ENCODE peak calls at places on chromosome 21, in five cellular contexts. H is kidney, Z is iPS DF 6.9, Y is H9, C is colonic mucosa. A is an unnamed sample. For H3K9me3, the result is how much of the 10 kb centered on the place peaks cover.

GRCh38 chr21:25776440-25776839 is 41.7 kb downstream of the GABPA start:
- DNase-seq in H (no peak), Z (no peak), Y (no peak), C (no peak), A (no peak)

GRCh38 chr21:46393941-46394818 is 64.5 kb upstream of the DIP2A start:
- DNase-seq in H (no peak), Z (no peak), Y (no peak), C (no peak), A (no peak)

GRCh38 chr21:29870814-29871213 is 69.0 kb downstream of the GRIK1 start:
- DNase-seq in H (no peak), Z (peak), Y (peak), C (no peak), A (no peak)

GRCh38 chr21:46181436-46181835 is 2.8 kb downstream of the SPATC1L start:
- DNase-seq in H (peak), Z (no peak), Y (peak), C (no peak), A (peak)

GRCh38 chr21:31343680-31344480 is at the start of gene TIAM1:
- DNase-seq in H (no peak), Z (peak), Y (peak), C (peak), A (peak)

GRCh38 chr21:43771698-43772367 is 4.3 kb downstream of the CSTB start:
- DNase-seq in H (no peak), Z (no peak), Y (no peak), C (no peak), A (no peak)

GRCh38 chr21:45332981-45333582 is 45.4 kb upstream of the POFUT2 start:
- DNase-seq in H (peak), Z (no peak), Y (peak), C (no peak), A (no peak)

GRCh38 chr21:44370771-44371410 is 17.5 kb downstream of the TRPM2 start:
- DNase-seq in H (peak), Z (no peak), Y (no peak), C (no peak), A (no peak)

GRCh38 chr21:24118738-24119470 is 1488.4 kb downstream of the MRPL39 start:
- DNase-seq in H (no peak), Z (no peak), Y (no peak), C (no peak), A (no peak)

GRCh38 chr21:46049890-46050650 is 47.8 kb upstream of the COL6A2 start:
- DNase-seq in H (peak), Z (no peak), Y (no peak), C (no peak), A (peak)

GRCh38 chr21:14916676-14917141 is 148.1 kb downstream of the NRIP1 start:
- DNase-seq in H (no peak), Z (peak), Y (no peak), C (no peak), A (no peak)

GRCh38 chr21:36210779-36211659 is 54.4 kb downstream of the DOP1B start:
- DNase-seq in H (peak), Z (no peak), Y (no peak), C (no peak), A (no peak)

GRCh38 chr21:44510508-44511218 is 29.3 kb downstream of the KRTAP10-1 start:
- DNase-seq in H (peak), Z (peak), Y (peak), C (peak), A (no peak)

GRCh38 chr21:44555200-44555875 is 3.3 kb downstream of the KRTAP10-3 start:
- DNase-seq in H (no peak), Z (no peak), Y (no peak), C (no peak), A (peak)

GRCh38 chr21:27802816-27803475 is 836.1 kb upstream of the ADAMTS5 start:
- DNase-seq in H (no peak), Z (peak), Y (peak), C (peak), A (no peak)

GRCh38 chr21:43278359-43278758 is 109.6 kb downstream of the CRYAA start:
- DNase-seq in H (peak), Z (no peak), Y (no peak), C (no peak), A (no peak)

GRCh38 chr21:43851593-43851992 is 13.4 kb upstream of the AGPAT3 start:
- DNase-seq in H (no peak), Z (no peak), Y (no peak), C (no peak), A (no peak)

GRCh38 chr21:16767201-16767600 is 745.6 kb upstream of the CXADR start:
- DNase-seq in H (no peak), Z (no peak), Y (no peak), C (no peak), A (no peak)

GRCh38 chr21:45534591-45535331 is 7.5 kb downstream of the SLC19A1 start:
- DNase-seq in H (peak), Z (no peak), Y (no peak), C (peak), A (no peak)

GRCh38 chr21:33480481-33481103 is 818 bp upstream of the TMEM50B start:
- DNase-seq in H (no peak), Z (no peak), Y (no peak), C (no peak), A (no peak)

GRCh38 chr21:29022141-29022540 is 2.3 kb upstream of the USP16 start:
- DNase-seq in H (no peak), Z (no peak), Y (no peak), C (no peak), A (no peak)

GRCh38 chr21:36773995-36774394 is 75.1 kb downstream of the SIM2 start:
- DNase-seq in H (no peak), Z (no peak), Y (no peak), C (no peak), A (no peak)

GRCh38 chr21:44298301-44298700 is 1.6 kb upstream of the PFKL start:
- DNase-seq in H (no peak), Z (no peak), Y (no peak), C (no peak), A (no peak)

GRCh38 chr21:16302851-16303282 is 573.1 kb downstream of the USP25 start:
- DNase-seq in H (peak), Z (no peak), Y (no peak), C (no peak), A (peak)

GRCh38 chr21:43847301-43847700 is 17.7 kb upstream of the AGPAT3 start:
- DNase-seq in H (no peak), Z (no peak), Y (no peak), C (no peak), A (no peak)

GRCh38 chr21:45699251-45699942 is 55.9 kb downstream of the PCBP3 start:
- DNase-seq in H (no peak), Z (no peak), Y (no peak), C (no peak), A (no peak)

GRCh38 chr21:25582888-25583287 is 24.4 kb downstream of the MRPL39 start:
- DNase-seq in H (no peak), Z (no peak), Y (no peak), C (no peak), A (no peak)

GRCh38 chr21:45351061-45351460 is 53.9 kb upstream of the COL18A1 start:
- DNase-seq in H (peak), Z (no peak), Y (no peak), C (no peak), A (no peak)

GRCh38 chr21:17513214-17514123 is 626 bp downstream of the CXADR start:
- DNase-seq in H (peak), Z (no peak), Y (peak), C (peak), A (no peak)

GRCh38 chr21:36783612-36784383 is 84.9 kb downstream of the SIM2 start:
- DNase-seq in H (no peak), Z (no peak), Y (no peak), C (no peak), A (no peak)

GRCh38 chr21:45074818-45075605 is 632 bp downstream of the ADARB1 start:
- DNase-seq in H (peak), Z (no peak), Y (peak), C (no peak), A (no peak)

GRCh38 chr21:14523234-14523633 is 22.9 kb downstream of the SAMSN1 start:
- DNase-seq in H (no peak), Z (no peak), Y (no peak), C (no peak), A (no peak)

GRCh38 chr21:23853796-23854379 is 1753.4 kb downstream of the MRPL39 start:
- DNase-seq in H (no peak), Z (no peak), Y (no peak), C (no peak), A (no peak)

GRCh38 chr21:28538987-28539622 is 453.6 kb downstream of the LTN1 start:
- DNase-seq in H (no peak), Z (no peak), Y (no peak), C (no peak), A (no peak)

GRCh38 chr21:17813353-17813752 is 5.8 kb downstream of the C21orf91 start:
- DNase-seq in H (no peak), Z (no peak), Y (no peak), C (no peak), A (no peak)

GRCh38 chr21:42737969-42738590 is 84.7 kb downstream of the PDE9A start:
- DNase-seq in H (peak), Z (no peak), Y (no peak), C (peak), A (peak)

GRCh38 chr21:29025328-29025713 is 853 bp downstream of the USP16 start:
- DNase-seq in H (no peak), Z (no peak), Y (no peak), C (no peak), A (no peak)

GRCh38 chr21:17118638-17119384 is 394.0 kb upstream of the CXADR start:
- DNase-seq in H (no peak), Z (no peak), Y (no peak), C (no peak), A (peak)

GRCh38 chr21:32411366-32412161 is 942 bp upstream of the EVA1C start:
- DNase-seq in H (peak), Z (no peak), Y (peak), C (peak), A (peak)
- H3K27ac ChIP-seq in H (peak), Z (no peak), Y (no peak), C (peak), A (peak)

GRCh38 chr21:40099809-40100208 is 232.6 kb downstream of the PCP4 start:
- DNase-seq in H (no peak), Z (no peak), Y (no peak), C (no peak), A (no peak)

GRCh38 chr21:40095477-40095876 is 228.2 kb downstream of the PCP4 start:
- DNase-seq in H (no peak), Z (no peak), Y (no peak), C (no peak), A (no peak)
- H3K9me3 ChIP-seq in H (under half), Z (under half), Y (under half), C (under half), A (under half)

GRCh38 chr21:34858559-34858958 is 189.8 kb downstream of the CLIC6 start:
- DNase-seq in H (no peak), Z (no peak), Y (no peak), C (no peak), A (no peak)
- H3K27ac ChIP-seq in H (no peak), Z (no peak), Y (no peak), C (no peak), A (no peak)

DNA sequence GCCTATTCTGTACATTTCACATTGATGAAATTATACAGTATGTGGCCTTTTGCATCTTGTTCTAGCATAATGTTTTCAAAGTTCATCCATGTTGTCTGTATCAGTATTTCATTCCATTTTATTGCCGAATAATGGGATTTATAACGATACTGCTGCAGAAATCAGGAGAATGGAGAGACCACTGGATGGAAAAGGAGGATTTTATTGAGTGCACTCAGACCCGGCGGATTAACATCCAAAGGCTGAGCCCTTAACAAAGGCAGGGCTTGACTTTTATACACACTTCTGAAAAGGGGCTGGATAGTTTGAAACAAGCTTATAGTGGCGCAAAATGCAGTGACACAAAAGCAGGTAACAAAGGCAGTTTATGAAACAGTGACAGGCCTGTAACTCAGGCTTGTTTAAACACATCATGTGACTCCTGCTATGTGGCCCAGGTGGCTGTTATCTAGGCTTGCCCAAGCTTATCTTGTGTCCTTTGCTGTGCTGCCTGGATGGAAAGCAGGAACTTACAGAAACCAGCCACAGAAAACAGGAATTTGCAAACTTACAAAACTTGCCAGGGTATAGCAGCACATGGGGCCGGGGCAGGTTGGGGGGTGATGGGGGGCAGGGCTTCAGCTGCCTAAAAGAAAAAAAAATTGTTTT is 32.8 kb upstream of the KCNJ15 start:
- DNase-seq in H (no peak), Z (peak), Y (no peak), C (peak), A (no peak)
- H3K9me3 ChIP-seq in H (under half), Z (under half), Y (half or more), C (under half), A (under half)

GRCh38 chr21:41677671-41678015 is 89.2 kb downstream of the RIPK4 start:
- DNase-seq in H (no peak), Z (no peak), Y (no peak), C (no peak), A (no peak)

GRCh38 chr21:41678016-41678935 is 88.6 kb downstream of the RIPK4 start:
- DNase-seq in H (peak), Z (no peak), Y (no peak), C (peak), A (no peak)

GRCh38 chr21:41674433-41674832 is 92.4 kb downstream of the RIPK4 start:
- DNase-seq in H (no peak), Z (no peak), Y (no peak), C (no peak), A (no peak)

GRCh38 chr21:41675574-41675973 is 91.3 kb downstream of the RIPK4 start:
- DNase-seq in H (no peak), Z (no peak), Y (no peak), C (no peak), A (no peak)

GRCh38 chr21:41676198-41676597 is 90.7 kb downstream of the RIPK4 start:
- DNase-seq in H (no peak), Z (no peak), Y (no peak), C (no peak), A (no peak)
- H3K27ac ChIP-seq in H (no peak), Z (no peak), Y (no peak), C (no peak), A (no peak)

A was measured in right atrium auricular region.